ENCODE peak calls at places on chromosomes 16 and 17, in seven cellular contexts. T, F, Z, G, N, I and V are unnamed samples. For H3K4me1, the result is how much of the 10 kb centered on the place peaks cover.

GRCh38 chr17:34254651-34255380 is at the start of gene CCL2:
- DNase-seq in Z (no peak), G (no peak), I (no peak), F (peak), N (peak), T (peak), V (no peak)

GRCh38 chr17:78416311-78416711 is 37.9 kb downstream of the PGS1 start:
- DNase-seq in G (no peak), F (no peak), Z (no peak), T (no peak), N (no peak), I (no peak), V (no peak)

GRCh38 chr16:68022278-68022727 is 729 bp downstream of the DDX28 start:
- DNase-seq in T (no peak), N (no peak), G (no peak), I (no peak), F (no peak), Z (no peak), V (no peak)

GRCh38 chr16:31484491-31485171 is 1.7 kb downstream of the SLC5A2 start:
- DNase-seq in F (no peak), I (no peak), Z (no peak), N (peak), T (no peak), G (peak), V (no peak)

GRCh38 chr17:76575570-76575969 is 10.1 kb downstream of the ST6GALNAC2 start:
- DNase-seq in Z (no peak), I (no peak), G (no peak), T (no peak), N (no peak), F (no peak), V (no peak)

GRCh38 chr16:86019446-86020047 is 120.6 kb downstream of the IRF8 start:
- DNase-seq in I (no peak), N (peak), F (peak), Z (no peak), T (no peak), G (no peak), V (no peak)

GRCh38 chr17:49527927-49528651 is 33.0 kb downstream of the NGFR start:
- DNase-seq in G (no peak), Z (no peak), N (no peak), T (peak), I (no peak), F (no peak), V (no peak)

GRCh38 chr16:85767569-85767968 is 16.7 kb upstream of the C16orf74 start:
- DNase-seq in I (no peak), N (no peak), T (no peak), Z (peak), F (no peak), G (no peak), V (peak)

GRCh38 chr17:36901506-36901905 is 35.8 kb upstream of the LHX1 start:
- DNase-seq in I (no peak), F (peak), G (peak), T (no peak), N (no peak), Z (no peak), V (no peak)

GRCh38 chr16:7998789-7999453 is 591.4 kb downstream of the TMEM114 start:
- DNase-seq in I (no peak), F (no peak), Z (no peak), N (peak), T (no peak), G (no peak), V (no peak)

GRCh38 chr16:86240716-86241363 is 269.5 kb upstream of the FOXF1 start:
- DNase-seq in Z (no peak), G (no peak), N (no peak), T (no peak), F (no peak), I (no peak), V (no peak)

GRCh38 chr17:10871914-10872313 is 34.0 kb upstream of the PIRT start:
- DNase-seq in T (no peak), G (no peak), F (no peak), Z (no peak), I (no peak), N (no peak), V (no peak)

GRCh38 chr16:81842564-81843242 is 63.6 kb downstream of the PLCG2 start:
- DNase-seq in T (no peak), G (no peak), N (no peak), I (no peak), F (no peak), Z (no peak), V (no peak)

GRCh38 chr17:2170023-2170422 is 115.1 kb downstream of the HIC1 start:
- DNase-seq in G (peak), T (no peak), F (no peak), Z (no peak), N (peak), I (no peak), V (no peak)

GRCh38 chr16:22721497-22722100 is 92.4 kb upstream of the HS3ST2 start:
- DNase-seq in Z (no peak), T (peak), F (no peak), I (no peak), N (no peak), G (no peak), V (no peak)
- TF ChIP-seq POLR2AphosphoS5 in Z (no peak), T (no peak), F (no peak), I (no peak), N (no peak), G (no peak), V (no peak)

GRCh38 chr16:87952751-87953150 is 1.5 kb downstream of the BANP start:
- DNase-seq in Z (no peak), G (no peak), T (no peak), N (no peak), I (no peak), F (no peak), V (no peak)
- H3K4me1 ChIP-seq in Z (under half), G (half or more), T (under half), N (half or more), I (under half), F (under half), V (under half)

DNA sequence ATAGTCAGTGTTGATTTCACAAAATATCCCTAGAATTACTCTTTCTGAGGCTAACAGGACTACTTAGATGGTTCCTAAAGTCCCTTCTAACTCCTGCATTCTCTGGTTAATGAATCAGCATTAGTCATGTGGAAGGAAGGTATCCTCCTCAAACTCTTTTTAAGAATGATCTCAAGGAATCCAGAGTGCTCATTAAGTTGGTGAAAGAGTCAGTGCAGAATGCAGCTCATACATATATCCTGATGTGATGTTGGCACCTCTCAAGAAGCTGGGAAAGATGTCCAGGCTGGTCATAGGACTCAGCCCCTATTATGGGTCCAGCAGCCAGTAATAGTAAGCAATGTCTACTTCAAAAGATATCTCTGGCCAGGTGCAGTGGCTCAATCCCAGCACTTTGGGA is 65.5 kb downstream of the PIGL start:
- DNase-seq in N (no peak), F (no peak), I (no peak), Z (peak), T (no peak), G (no peak), V (peak)
- TF ChIP-seq SIN3A in N (no peak), F (no peak), I (no peak), Z (no peak), T (no peak), G (no peak), V (no peak)

GRCh38 chr17:58091024-58091567 is 7.9 kb downstream of the DYNLL2 start:
- DNase-seq in G (no peak), I (no peak), N (no peak), Z (no peak), F (no peak), T (no peak), V (no peak)
- TF ChIP-seq POLR2AphosphoS5 in G (no peak), I (peak), N (no peak), Z (no peak), F (peak), T (no peak), V (no peak)

DNA sequence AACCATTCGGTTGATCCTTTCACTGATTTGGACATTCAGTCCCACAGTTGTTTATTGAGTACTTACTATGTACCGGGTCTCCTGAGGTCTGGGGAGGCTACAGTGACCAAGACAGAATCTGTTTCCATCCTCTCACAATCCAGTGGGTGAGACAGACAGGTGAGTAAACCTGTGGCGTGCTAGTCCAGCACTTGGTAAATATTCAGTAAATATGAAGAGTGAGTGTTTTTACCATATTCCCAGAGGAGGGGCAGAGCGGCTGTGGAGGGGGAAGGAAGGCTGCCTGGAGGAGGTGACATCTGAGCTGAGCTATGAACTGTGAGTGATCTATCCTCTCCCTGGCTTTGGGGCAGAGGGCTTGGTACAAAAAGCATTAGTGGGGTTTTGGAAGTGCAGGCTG is 31.4 kb downstream of the CCR7 start:
- DNase-seq in N (no peak), G (no peak), T (no peak), I (no peak), F (no peak), Z (no peak), V (no peak)
- H3K4me1 ChIP-seq in N (under half), G (half or more), T (under half), I (half or more), F (under half), Z (half or more), V (under half)

DNA sequence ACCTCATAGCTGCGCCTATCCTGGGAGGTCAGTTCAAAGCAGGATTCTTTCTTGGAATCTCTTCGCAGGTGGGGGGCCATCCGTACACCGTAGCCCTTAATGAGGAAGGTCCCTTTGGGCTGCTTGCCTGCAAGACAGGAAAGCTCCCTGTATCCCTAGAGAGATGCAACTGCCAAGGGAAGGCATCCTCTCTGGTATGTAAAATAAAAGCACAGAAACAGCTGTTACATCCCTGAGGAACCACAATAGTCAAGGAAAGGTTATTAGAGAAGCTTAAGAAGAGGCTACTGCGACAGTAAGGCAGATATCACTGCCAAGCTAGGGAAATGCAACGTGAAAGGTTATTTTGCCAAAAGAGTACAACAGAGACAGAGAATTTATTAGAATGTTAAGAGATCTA is 77.2 kb downstream of the SNX11 start:
- DNase-seq in I (no peak), T (no peak), G (no peak), N (no peak), F (no peak), Z (no peak), V (no peak)
- TF ChIP-seq SIN3A in I (no peak), T (no peak), G (no peak), N (no peak), F (no peak), Z (no peak), V (no peak)

GRCh38 chr17:42183741-42184711 is 1.2 kb downstream of the HCRT start:
- DNase-seq in I (peak), F (no peak), N (peak), Z (peak), G (peak), T (peak), V (no peak)
- TF ChIP-seq POLR2AphosphoS5 in I (peak), F (no peak), N (peak), Z (peak), G (peak), T (no peak), V (no peak)